ENCODE peak calls at places on chromosomes 4 and X, in nine cellular contexts. Z, N, Q, I, H, O, B, R and M are unnamed samples.

GRCh38 chr4:101356928-101357327 is 9.6 kb upstream of the PPP3CA start:
- DNase-seq in Q (no peak), R (no peak), Z (no peak), B (peak; percentile 92), N (peak; percentile 93), H (peak; percentile 98), I (no peak), O (no peak), M (no peak)

GRCh38 chrX:119669424-119670037 is 23.4 kb downstream of the SEPTIN6 start:
- DNase-seq in N (peak; percentile 71), B (no peak), Z (no peak), O (no peak), Q (no peak), I (no peak), H (no peak), R (no peak), M (no peak)

GRCh38 chr4:156242390-156242789 is 288.7 kb upstream of the CTSO start:
- DNase-seq in O (no peak), N (no peak), H (no peak), R (no peak), Q (no peak), Z (no peak), I (no peak), B (no peak), M (no peak)

GRCh38 chr4:139901516-139902327 is 236.1 kb downstream of the MGST2 start:
- DNase-seq in I (no peak), R (no peak), O (no peak), N (peak; percentile 54), B (no peak), Q (no peak), Z (no peak), H (peak; percentile 71), M (no peak)

GRCh38 chrX:16552546-16552945 is 97.4 kb upstream of the S100G start:
- DNase-seq in Q (no peak), B (peak; percentile 41), N (peak; percentile 32), H (peak; percentile 89), Z (no peak), R (no peak), O (no peak), I (no peak), M (no peak)

GRCh38 chr4:111836601-111837000 is 308.7 kb upstream of the FAM241A start:
- DNase-seq in H (no peak), Z (peak; percentile 19), Q (no peak), B (no peak), O (no peak), N (no peak), I (no peak), R (no peak), M (no peak)

GRCh38 chr4:37763164-37763444 is 63.4 kb upstream of the PGM2 start:
- DNase-seq in R (no peak), N (no peak), Z (no peak), I (no peak), B (no peak), O (no peak), H (no peak), Q (no peak), M (no peak)

GRCh38 chrX:118702741-118703140 is 24.7 kb upstream of the IL13RA1 start:
- DNase-seq in Z (no peak), H (peak; percentile 8), R (no peak), O (no peak), Q (no peak), B (no peak), I (no peak), N (peak; percentile 6), M (no peak)

GRCh38 chr4:54098375-54098774 is 1.6 kb upstream of the GSX2 start:
- DNase-seq in Q (no peak), N (no peak), H (no peak), Z (no peak), R (no peak), O (no peak), I (no peak), B (no peak), M (no peak)

GRCh38 chrX:37287741-37288424 is 61.3 kb upstream of the PRRG1 start:
- DNase-seq in N (no peak), I (no peak), Z (no peak), O (no peak), B (no peak), R (no peak), H (no peak), Q (no peak), M (no peak)

GRCh38 chr4:4712800-4713528 is 146.5 kb upstream of the MSX1 start:
- DNase-seq in B (no peak), O (no peak), I (no peak), H (no peak), N (peak; percentile 5), Z (no peak), R (peak; percentile 63), Q (no peak), M (no peak)

GRCh38 chrX:152819732-152820131 is 10.8 kb downstream of the CETN2 start:
- DNase-seq in R (no peak), Q (no peak), B (no peak), H (peak; percentile 39), Z (no peak), N (peak; percentile 75), O (no peak), I (no peak), M (no peak)

GRCh38 chrX:152813211-152813610 is 17.3 kb downstream of the CETN2 start:
- DNase-seq in O (no peak), H (no peak), B (no peak), R (no peak), N (no peak), I (no peak), Q (no peak), Z (no peak), M (no peak)

GRCh38 chrX:152819271-152819670 is 11.3 kb downstream of the CETN2 start:
- DNase-seq in B (no peak), Q (no peak), I (no peak), R (no peak), N (peak; percentile 17), H (no peak), O (no peak), Z (no peak), M (no peak)

GRCh38 chrX:152814048-152814447 is 16.5 kb downstream of the CETN2 start:
- DNase-seq in Z (no peak), O (no peak), R (no peak), H (no peak), B (no peak), Q (no peak), N (no peak), I (no peak), M (no peak)

DNA sequence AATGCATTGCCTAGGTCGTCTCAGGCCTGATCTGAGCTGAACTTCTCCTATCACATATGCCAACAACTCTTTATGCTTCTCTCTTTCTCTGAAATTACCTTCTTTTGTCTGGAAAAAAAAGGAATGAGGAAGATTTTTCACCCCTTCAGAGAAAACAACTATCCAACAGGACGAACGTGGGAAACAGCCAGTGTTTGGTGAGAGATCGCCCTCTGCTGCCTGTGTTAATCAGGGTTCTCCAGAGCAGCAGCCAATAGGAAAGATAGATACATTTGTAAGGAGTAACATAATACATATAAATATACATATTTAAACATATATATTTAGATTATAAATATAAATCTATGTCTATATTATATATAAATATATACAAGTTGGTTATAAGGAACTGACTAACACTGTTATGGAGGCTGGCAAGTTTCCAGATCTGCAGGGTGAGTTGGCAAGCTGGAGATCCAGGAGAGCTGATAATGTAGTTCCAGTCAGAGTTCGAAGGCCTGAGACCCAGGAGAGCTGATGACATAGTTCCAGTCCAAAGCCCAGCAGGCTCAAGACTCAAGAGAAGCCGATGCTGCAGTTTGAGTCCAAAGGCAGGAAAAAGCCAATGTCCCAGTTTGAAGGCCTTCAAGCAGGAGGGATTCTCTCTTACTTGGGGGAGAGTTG is 13.3 kb downstream of the CETN2 start:
- DNase-seq in I (peak; percentile 15), O (peak; percentile 15), B (peak; percentile 45), Z (peak; percentile 43), N (peak; percentile 53), Q (no peak), H (peak; percentile 5), R (peak; percentile 32), M (no peak)
- TF ChIP-seq CTCF in I (peak; percentile 33), O (peak; percentile 66), B (peak; percentile 31), Z (peak; percentile 3), N (peak; percentile 61), Q (no peak), H (peak; percentile 53), R (peak; percentile 44), M (peak; percentile 54)

GRCh38 chrX:6890862-6891261 is 256.6 kb upstream of the STS start:
- DNase-seq in H (no peak), I (no peak), R (no peak), Q (no peak), N (no peak), O (no peak), B (no peak), Z (no peak), M (no peak)
- TF ChIP-seq CTCF in H (no peak), I (no peak), R (no peak), Q (no peak), N (no peak), O (no peak), B (no peak), Z (no peak), M (no peak)

GRCh38 chr4:23686169-23686903 is 203.5 kb downstream of the PPARGC1A start:
- DNase-seq in B (no peak), R (no peak), Q (no peak), I (no peak), Z (no peak), O (no peak), H (no peak), N (no peak), M (no peak)

GRCh38 chr4:23685481-23685880 is 204.4 kb downstream of the PPARGC1A start:
- DNase-seq in B (no peak), N (no peak), Q (no peak), H (no peak), R (no peak), I (no peak), Z (no peak), O (no peak), M (no peak)

DNA sequence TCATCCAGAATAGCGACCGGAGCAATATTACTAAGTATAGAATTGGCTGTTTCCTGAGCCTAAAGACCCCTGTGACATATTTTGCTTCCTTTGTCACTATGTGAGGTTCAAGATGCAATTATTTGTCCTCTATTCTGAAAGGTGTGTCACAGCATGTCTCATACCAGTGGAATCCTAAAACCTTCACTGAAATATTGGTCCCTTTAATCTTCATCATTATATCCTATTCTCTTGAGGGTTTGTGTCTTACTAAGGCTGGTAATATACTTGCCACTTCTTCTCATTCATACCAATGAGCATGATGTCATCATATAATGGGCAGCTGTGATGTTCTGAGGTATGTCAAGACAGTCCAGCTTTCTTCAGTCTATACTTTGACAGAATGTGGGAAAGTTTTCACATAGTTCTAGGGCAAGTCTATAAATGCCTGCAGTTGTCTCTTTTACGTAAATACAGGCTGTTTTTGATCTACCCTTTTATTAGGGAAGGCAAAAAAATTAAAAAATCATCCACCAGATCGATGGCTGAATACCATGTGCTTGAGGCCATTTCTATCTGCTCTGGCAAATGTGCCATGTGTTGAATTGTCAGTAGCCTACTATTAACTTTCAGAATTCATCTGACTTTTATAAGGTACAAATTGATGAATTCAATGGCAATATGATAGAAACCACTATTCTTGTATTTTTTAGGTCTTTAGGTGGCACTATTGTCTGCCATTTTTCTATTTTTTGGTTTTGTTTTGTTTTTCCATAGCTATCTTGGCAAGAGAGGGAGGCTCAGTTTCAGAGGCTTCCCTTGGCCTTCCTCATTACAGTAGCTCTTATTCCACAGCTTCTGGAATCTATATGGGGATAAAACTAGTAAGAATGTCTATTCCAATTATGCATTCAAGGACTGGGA is 209.0 kb downstream of the PPARGC1A start:
- DNase-seq in R (no peak), Z (no peak), I (no peak), O (no peak), Q (no peak), B (no peak), N (peak; percentile 26), H (no peak), M (no peak)
- TF ChIP-seq CTCF in R (no peak), Z (no peak), I (no peak), O (no peak), Q (no peak), B (no peak), N (peak; percentile 12), H (no peak), M (no peak)

GRCh38 chr4:133081246-133081645 is 67.8 kb upstream of the PCDH10 start:
- DNase-seq in N (no peak), O (no peak), Z (no peak), B (no peak), H (no peak), Q (no peak), I (no peak), R (no peak), M (no peak)
- TF ChIP-seq CTCF in N (no peak), O (peak; percentile 19), Z (no peak), B (no peak), H (no peak), Q (no peak), I (no peak), R (no peak), M (no peak)